ENCODE peak calls at places on chromosome 14, in four cellular contexts. One of them, this sample, is unnamed.

GRCh38 chr14:96095581-96096476 is 56.7 kb downstream of the C14orf132 start:
- DNase-seq in stimulated activated CD8-positive, alpha-beta memory T cell treated with anti-CD3 and anti-CD28 coated beads, Interleukin-12 subunit alpha, Interleukin-12 subunit beta, amount 100 ng/mL, for 4 hours: no peak
- DNase-seq in NCI-H1105 treated with DMSO at 0.1 percent for 48 hours: peak; percentile 50
- DNase-seq in CMK: no peak
- DNase-seq in this sample: peak; percentile 49

GRCh38 chr14:74552623-74553022 is 59.1 kb downstream of the ISCA2 start:
- DNase-seq in stimulated activated CD8-positive, alpha-beta memory T cell treated with anti-CD3 and anti-CD28 coated beads, Interleukin-12 subunit alpha, Interleukin-12 subunit beta, amount 100 ng/mL, for 4 hours: no peak
- DNase-seq in NCI-H1105 treated with DMSO at 0.1 percent for 48 hours: no peak
- DNase-seq in CMK: no peak
- DNase-seq in this sample: no peak

GRCh38 chr14:64674829-64675228 is 29.4 kb upstream of the PLEKHG3 start:
- DNase-seq in stimulated activated CD8-positive, alpha-beta memory T cell treated with anti-CD3 and anti-CD28 coated beads, Interleukin-12 subunit alpha, Interleukin-12 subunit beta, amount 100 ng/mL, for 4 hours: no peak
- DNase-seq in NCI-H1105 treated with DMSO at 0.1 percent for 48 hours: no peak
- DNase-seq in CMK: no peak
- DNase-seq in this sample: no peak

GRCh38 chr14:96130854-96131253 is 73.8 kb upstream of the BDKRB2 start:
- DNase-seq in stimulated activated CD8-positive, alpha-beta memory T cell treated with anti-CD3 and anti-CD28 coated beads, Interleukin-12 subunit alpha, Interleukin-12 subunit beta, amount 100 ng/mL, for 4 hours: no peak
- DNase-seq in NCI-H1105 treated with DMSO at 0.1 percent for 48 hours: no peak
- DNase-seq in CMK: no peak
- DNase-seq in this sample: no peak

GRCh38 chr14:50816419-50817047 is 14.4 kb downstream of the NIN start:
- DNase-seq in stimulated activated CD8-positive, alpha-beta memory T cell treated with anti-CD3 and anti-CD28 coated beads, Interleukin-12 subunit alpha, Interleukin-12 subunit beta, amount 100 ng/mL, for 4 hours: no peak
- DNase-seq in NCI-H1105 treated with DMSO at 0.1 percent for 48 hours: no peak
- DNase-seq in CMK: no peak
- DNase-seq in this sample: no peak

GRCh38 chr14:37587881-37588666 is 7.0 kb downstream of the FOXA1 start:
- DNase-seq in stimulated activated CD8-positive, alpha-beta memory T cell treated with anti-CD3 and anti-CD28 coated beads, Interleukin-12 subunit alpha, Interleukin-12 subunit beta, amount 100 ng/mL, for 4 hours: no peak
- DNase-seq in NCI-H1105 treated with DMSO at 0.1 percent for 48 hours: no peak
- DNase-seq in CMK: no peak
- DNase-seq in this sample: no peak

GRCh38 chr14:76908834-76909233 is 82.6 kb downstream of the LRRC74A start:
- DNase-seq in stimulated activated CD8-positive, alpha-beta memory T cell treated with anti-CD3 and anti-CD28 coated beads, Interleukin-12 subunit alpha, Interleukin-12 subunit beta, amount 100 ng/mL, for 4 hours: no peak
- DNase-seq in NCI-H1105 treated with DMSO at 0.1 percent for 48 hours: no peak
- DNase-seq in CMK: peak; percentile 69
- DNase-seq in this sample: no peak

GRCh38 chr14:63854330-63854729 is 1.5 kb downstream of the SYNE2 start:
- DNase-seq in stimulated activated CD8-positive, alpha-beta memory T cell treated with anti-CD3 and anti-CD28 coated beads, Interleukin-12 subunit alpha, Interleukin-12 subunit beta, amount 100 ng/mL, for 4 hours: no peak
- DNase-seq in NCI-H1105 treated with DMSO at 0.1 percent for 48 hours: no peak
- DNase-seq in CMK: no peak
- DNase-seq in this sample: peak; percentile 10

GRCh38 chr14:34507459-34507858 is 32.0 kb downstream of the EAPP start:
- DNase-seq in stimulated activated CD8-positive, alpha-beta memory T cell treated with anti-CD3 and anti-CD28 coated beads, Interleukin-12 subunit alpha, Interleukin-12 subunit beta, amount 100 ng/mL, for 4 hours: no peak
- DNase-seq in NCI-H1105 treated with DMSO at 0.1 percent for 48 hours: no peak
- DNase-seq in CMK: no peak
- DNase-seq in this sample: no peak

GRCh38 chr14:80206351-80206750 is 5.0 kb downstream of the DIO2 start:
- DNase-seq in stimulated activated CD8-positive, alpha-beta memory T cell treated with anti-CD3 and anti-CD28 coated beads, Interleukin-12 subunit alpha, Interleukin-12 subunit beta, amount 100 ng/mL, for 4 hours: no peak
- DNase-seq in NCI-H1105 treated with DMSO at 0.1 percent for 48 hours: no peak
- DNase-seq in CMK: no peak
- DNase-seq in this sample: no peak

GRCh38 chr14:69214376-69214775 is 23.1 kb downstream of the EXD2 start:
- DNase-seq in stimulated activated CD8-positive, alpha-beta memory T cell treated with anti-CD3 and anti-CD28 coated beads, Interleukin-12 subunit alpha, Interleukin-12 subunit beta, amount 100 ng/mL, for 4 hours: no peak
- DNase-seq in NCI-H1105 treated with DMSO at 0.1 percent for 48 hours: no peak
- DNase-seq in CMK: no peak
- DNase-seq in this sample: no peak

GRCh38 chr14:100790785-100791667 is 34.9 kb upstream of the MEG3 start:
- DNase-seq in stimulated activated CD8-positive, alpha-beta memory T cell treated with anti-CD3 and anti-CD28 coated beads, Interleukin-12 subunit alpha, Interleukin-12 subunit beta, amount 100 ng/mL, for 4 hours: no peak
- DNase-seq in NCI-H1105 treated with DMSO at 0.1 percent for 48 hours: no peak
- DNase-seq in CMK: no peak
- DNase-seq in this sample: no peak

This sample was measured in HuH-7.5.